ENCODE peak calls at places on chromosomes 5 and 9, in five cellular contexts. T is BJ, R is suprapubic skin, W is WTC11, Q is choroid plexus epithelial cell. G is an unnamed sample.
A peak's percentile ranks its signal among the peaks of the same experiment; 100 is the strongest.

GRCh38 chr5:137016783-137017324 is 482.3 kb downstream of the SPOCK1 start:
- DNase-seq in T (no peak), R (no peak), W (peak; percentile 30), Q (peak; percentile 2), G (no peak)

GRCh38 chr5:142627371-142628217 is 58.3 kb downstream of the FGF1 start:
- DNase-seq in T (no peak), R (no peak), W (no peak), Q (no peak), G (no peak)

GRCh38 chr5:161399996-161400562 is 146.4 kb downstream of the GABRB2 start:
- DNase-seq in T (no peak), R (no peak), W (no peak), Q (no peak), G (no peak)

GRCh38 chr5:148858106-148858505 is 31.7 kb downstream of the ADRB2 start:
- DNase-seq in T (no peak), R (no peak), W (no peak), Q (peak; percentile 13), G (no peak)

GRCh38 chr5:2761921-2762488 is 10.5 kb upstream of the IRX2 start:
- DNase-seq in T (no peak), R (no peak), W (no peak), Q (no peak), G (no peak)

GRCh38 chr9:95648225-95648624 is 131.5 kb upstream of the PTCH1 start:
- DNase-seq in T (no peak), R (no peak), W (no peak), Q (no peak), G (no peak)

GRCh38 chr5:96703985-96704384 is 41.8 kb downstream of the CAST start:
- DNase-seq in T (no peak), R (no peak), W (no peak), Q (peak; percentile 51), G (no peak)

GRCh38 chr9:35225677-35226076 is 63.9 kb downstream of the UNC13B start:
- DNase-seq in T (no peak), R (no peak), W (no peak), Q (no peak), G (no peak)

GRCh38 chr5:115126303-115126702 is 43.4 kb downstream of the TRIM36 start:
- DNase-seq in T (no peak), R (no peak), W (no peak), Q (no peak), G (no peak)

GRCh38 chr5:178895615-178896571 is at the start of gene ZFP2:
- DNase-seq in T (no peak), R (no peak), W (peak; percentile 78), Q (peak; percentile 57), G (peak; percentile 82)

GRCh38 chr9:120941046-120941770 is 14.6 kb upstream of the TRAF1 start:
- DNase-seq in T (no peak), R (no peak), W (no peak), Q (no peak), G (no peak)

GRCh38 chr5:163596536-163596935 is 91.1 kb downstream of the MAT2B start:
- DNase-seq in T (no peak), R (no peak), W (no peak), Q (no peak), G (no peak)

GRCh38 chr5:71882826-71883744 is 164.0 kb downstream of the CARTPT start:
- DNase-seq in T (peak; percentile 53), R (no peak), W (no peak), Q (no peak), G (no peak)

GRCh38 chr5:109570362-109570874 is 119.3 kb upstream of the MAN2A1 start:
- DNase-seq in T (no peak), R (no peak), W (no peak), Q (no peak), G (no peak)

GRCh38 chr9:114224247-114224610 is 68.9 kb downstream of the COL27A1 start:
- DNase-seq in T (no peak), R (no peak), W (no peak), Q (no peak), G (no peak)

GRCh38 chr9:83630938-83631457 is 8.1 kb downstream of the IDNK start:
- DNase-seq in T (no peak), R (no peak), W (peak; percentile 69), Q (peak; percentile 30), G (no peak)

GRCh38 chr5:81121836-81122235 is 111.3 kb upstream of the CKMT2 start:
- DNase-seq in T (no peak), R (no peak), W (no peak), Q (peak; percentile 17), G (no peak)

DNA sequence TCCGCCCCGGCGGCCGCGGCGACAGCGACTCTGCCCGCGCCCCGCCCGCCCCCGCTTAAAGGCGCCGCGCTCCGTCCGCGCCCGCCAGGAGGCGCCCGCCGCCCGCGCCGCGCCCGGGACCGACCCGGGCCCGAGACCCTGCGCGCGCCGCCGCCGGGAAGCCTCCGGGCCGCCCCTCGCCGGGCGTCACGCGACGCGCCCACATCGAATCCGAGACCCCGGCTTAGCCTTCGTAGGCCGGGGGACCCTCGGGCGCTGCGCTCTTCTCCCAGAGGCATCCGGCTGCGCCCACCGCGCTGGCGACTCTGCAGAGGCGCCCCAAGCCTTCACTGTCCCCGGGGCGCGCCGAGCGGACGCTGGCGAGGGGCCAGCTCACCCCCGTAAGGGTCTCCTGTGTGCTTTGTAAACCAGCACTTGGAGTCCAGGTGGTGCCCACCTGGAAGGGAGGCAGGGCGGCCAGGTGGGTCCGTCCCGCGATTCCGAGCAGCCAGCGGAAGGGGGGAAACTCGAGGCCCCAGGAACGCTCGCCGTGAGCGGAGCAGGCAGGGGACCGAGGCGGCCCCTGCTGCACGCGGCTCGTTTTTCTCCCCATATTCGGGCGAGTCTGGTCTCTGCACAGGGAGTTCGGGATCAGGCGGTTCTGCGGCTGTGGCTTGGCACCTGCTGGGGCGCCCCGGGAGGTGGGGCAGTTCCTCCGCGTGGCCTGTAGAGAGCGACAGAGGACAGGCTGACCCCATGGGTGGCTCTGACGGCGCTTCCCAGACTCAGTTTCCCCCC is 432 bp upstream of the ABCA2 start:
- DNase-seq in T (no peak), R (no peak), W (peak; percentile 62), Q (peak; percentile 35), G (no peak)
- TF ChIP-seq CTCF in T (peak; percentile 35), R (peak; percentile 49), W (peak; percentile 9), Q (peak; percentile 44), G (no peak)

GRCh38 chr5:7805379-7805778 is 45.6 kb downstream of the CFAP90 start:
- DNase-seq in T (no peak), R (no peak), W (no peak), Q (peak; percentile 31), G (no peak)
- TF ChIP-seq CTCF in T (peak; percentile 29), R (peak; percentile 5), W (no peak), Q (peak; percentile 49), G (peak; percentile 54)

DNA sequence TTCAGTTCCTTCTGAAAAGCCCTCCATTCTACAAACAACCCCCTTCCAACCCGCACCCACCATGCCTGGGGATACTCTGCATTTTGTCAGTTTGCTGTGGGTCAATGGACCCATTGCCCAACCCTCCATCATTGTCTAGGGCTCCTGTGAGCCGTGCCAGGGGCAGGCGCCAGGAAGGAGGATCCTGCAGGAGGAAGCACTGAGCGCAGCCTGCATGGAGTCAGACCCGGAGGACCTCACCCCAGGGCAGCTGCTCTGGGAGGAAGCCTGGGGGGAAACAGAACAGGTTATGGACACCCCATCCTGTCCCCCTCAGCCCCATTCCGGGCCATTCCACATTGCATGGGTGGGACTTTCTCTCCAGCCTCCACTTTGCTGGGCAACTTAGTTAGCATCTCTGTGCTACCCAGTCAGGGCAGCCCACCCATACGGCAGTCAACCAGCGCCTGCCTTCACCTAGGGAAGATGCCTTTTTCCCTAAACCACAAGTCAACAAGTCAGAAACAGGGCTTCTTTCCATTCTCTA is 48.6 kb upstream of the VDAC1 start:
- DNase-seq in T (no peak), R (no peak), W (no peak), Q (no peak), G (no peak)
- TF ChIP-seq CTCF in T (no peak), R (no peak), W (no peak), Q (no peak), G (no peak)

GRCh38 chr9:14524881-14525515 is 168.2 kb downstream of the ZDHHC21 start:
- DNase-seq in T (no peak), R (no peak), W (no peak), Q (no peak), G (no peak)
- TF ChIP-seq CTCF in T (no peak), R (no peak), W (no peak), Q (no peak), G (no peak)

GRCh38 chr5:78009937-78010527 is 233.9 kb upstream of the TBCA start:
- DNase-seq in T (peak; percentile 57), R (no peak), W (no peak), Q (peak; percentile 90), G (no peak)
- TF ChIP-seq CTCF in T (peak; percentile 27), R (no peak), W (no peak), Q (peak; percentile 31), G (peak; percentile 20)

GRCh38 chr9:124457887-124458431 is 7.7 kb downstream of the ADGRD2 start:
- DNase-seq in T (no peak), R (no peak), W (no peak), Q (no peak), G (peak; percentile 63)
- TF ChIP-seq CTCF in T (no peak), R (no peak), W (no peak), Q (no peak), G (no peak)

GRCh38 chr9:81083062-81083461 is 606.3 kb downstream of the TLE1 start:
- DNase-seq in T (no peak), R (no peak), W (peak; percentile 15), Q (peak; percentile 52), G (no peak)
- TF ChIP-seq CTCF in T (no peak), R (no peak), W (no peak), Q (peak; percentile 61), G (peak; percentile 48)

GRCh38 chr5:69367697-69368279 is 1.5 kb downstream of the AK6 start:
- DNase-seq in T (no peak), R (no peak), W (no peak), Q (no peak), G (no peak)
- TF ChIP-seq CTCF in T (no peak), R (no peak), W (no peak), Q (no peak), G (no peak)